ENCODE peak calls at places on chromosome 21, in ten cellular contexts. L, K, G, C, S, B, T, X, Y and M are unnamed samples.

GRCh38 chr21:34911360-34911759 is 137.7 kb downstream of the RUNX1 start:
- DNase-seq in L (no peak), T (no peak), X (no peak), B (peak; percentile 24), G (no peak), C (no peak), Y (no peak), S (peak; percentile 65), K (no peak), M (no peak)

GRCh38 chr21:16194851-16195251 is 465.1 kb downstream of the USP25 start:
- DNase-seq in C (no peak), G (no peak), S (no peak), L (no peak), Y (no peak), X (no peak), B (peak; percentile 65), K (no peak), T (no peak), M (no peak)

GRCh38 chr21:44695641-44696040 is 1.3 kb upstream of the KRTAP10-12 start:
- DNase-seq in T (no peak), K (no peak), X (no peak), G (no peak), Y (no peak), C (no peak), S (no peak), B (no peak), L (no peak), M (no peak)

GRCh38 chr21:34091607-34092006 is 18.2 kb downstream of the MRPS6 start:
- DNase-seq in C (no peak), T (no peak), L (no peak), Y (no peak), X (no peak), B (no peak), S (no peak), K (no peak), G (no peak), M (no peak)

GRCh38 chr21:28959367-28960099 is 33.1 kb downstream of the LTN1 start:
- DNase-seq in B (no peak), G (no peak), C (no peak), Y (no peak), T (no peak), K (peak; percentile 79), S (no peak), X (no peak), L (no peak), M (no peak)

GRCh38 chr21:39724944-39725343 is 20.0 kb upstream of the IGSF5 start:
- DNase-seq in S (no peak), T (no peak), L (no peak), B (no peak), X (no peak), Y (no peak), G (no peak), C (no peak), K (no peak), M (no peak)

GRCh38 chr21:35046880-35047229 is 2.2 kb downstream of the RUNX1 start:
- DNase-seq in L (no peak), X (no peak), T (no peak), G (no peak), Y (no peak), K (no peak), S (no peak), B (no peak), C (no peak), M (no peak)

GRCh38 chr21:41950941-41951408 is 2.8 kb downstream of the C2CD2 start:
- DNase-seq in B (no peak), T (no peak), X (no peak), C (peak; percentile 72), G (no peak), K (no peak), S (no peak), Y (no peak), L (no peak), M (peak; percentile 52)

GRCh38 chr21:45562401-45562800 is 20.2 kb upstream of the SLC19A1 start:
- DNase-seq in Y (peak; percentile 10), B (no peak), S (no peak), K (no peak), L (peak; percentile 33), X (peak; percentile 16), T (no peak), C (no peak), G (no peak), M (no peak)

GRCh38 chr21:45541221-45542039 is 810 bp downstream of the SLC19A1 start:
- DNase-seq in C (peak; percentile 53), L (peak; percentile 82), G (peak; percentile 83), X (peak; percentile 83), S (peak; percentile 62), Y (peak; percentile 52), K (no peak), B (peak; percentile 74), T (peak; percentile 77), M (peak; percentile 91)

GRCh38 chr21:14306143-14306907 is 76.6 kb downstream of the HSPA13 start:
- DNase-seq in C (no peak), X (no peak), Y (no peak), S (peak; percentile 55), B (peak; percentile 32), T (no peak), G (no peak), L (no peak), K (no peak), M (no peak)

GRCh38 chr21:31426235-31426797 is 82.3 kb upstream of the TIAM1 start:
- DNase-seq in G (no peak), X (no peak), B (no peak), S (no peak), Y (no peak), L (no peak), K (no peak), C (no peak), T (no peak), M (no peak)

GRCh38 chr21:17903029-17903806 is 84.1 kb upstream of the C21orf91 start:
- DNase-seq in Y (no peak), X (no peak), K (peak; percentile 32), T (no peak), G (no peak), B (peak; percentile 16), S (peak; percentile 51), C (no peak), L (no peak), M (no peak)

GRCh38 chr21:34996304-34997081 is 52.6 kb downstream of the RUNX1 start:
- DNase-seq in Y (no peak), L (no peak), C (no peak), K (peak; percentile 30), B (no peak), S (no peak), T (no peak), G (no peak), X (no peak), M (no peak)

GRCh38 chr21:35521293-35521692 is 472.2 kb upstream of the RUNX1 start:
- DNase-seq in B (no peak), L (no peak), X (no peak), G (no peak), T (no peak), C (no peak), S (no peak), Y (no peak), K (no peak), M (no peak)

GRCh38 chr21:14569026-14569425 is 22.9 kb upstream of the SAMSN1 start:
- DNase-seq in C (no peak), T (no peak), L (no peak), G (no peak), S (peak; percentile 17), X (no peak), B (no peak), K (no peak), Y (no peak), M (no peak)

GRCh38 chr21:26966978-26967913 is at the start of gene ADAMTS5:
- DNase-seq in X (peak; percentile 25), B (peak; percentile 35), L (peak; percentile 48), C (peak; percentile 69), T (peak; percentile 39), K (peak; percentile 66), Y (no peak), S (no peak), G (no peak), M (peak; percentile 93)

GRCh38 chr21:27566521-27566920 is 599.6 kb upstream of the ADAMTS5 start:
- DNase-seq in T (no peak), L (no peak), S (no peak), X (no peak), Y (no peak), G (no peak), C (no peak), K (no peak), B (no peak), M (no peak)

GRCh38 chr21:41947596-41948403 is 6.0 kb downstream of the C2CD2 start:
- DNase-seq in C (no peak), X (no peak), L (no peak), G (no peak), Y (no peak), S (no peak), T (no peak), B (peak; percentile 90), K (peak; percentile 27), M (peak; percentile 75)

GRCh38 chr21:37642493-37642892 is 273.8 kb downstream of the KCNJ6 start:
- DNase-seq in K (no peak), L (no peak), B (no peak), Y (no peak), S (no peak), G (no peak), X (no peak), T (no peak), C (no peak), M (no peak)

GRCh38 chr21:32524010-32524719 is 61.2 kb downstream of the TCP10L start:
- DNase-seq in K (peak; percentile 81), X (no peak), Y (no peak), T (no peak), S (no peak), C (no peak), B (no peak), G (no peak), L (no peak), M (no peak)

GRCh38 chr21:38170705-38171682 is 85.8 kb upstream of the KCNJ15 start:
- DNase-seq in T (no peak), X (peak; percentile 45), G (no peak), L (no peak), C (no peak), S (no peak), K (peak; percentile 27), B (no peak), Y (no peak), M (no peak)

GRCh38 chr21:44434936-44435635 is 20.2 kb upstream of the LRRC3 start:
- DNase-seq in G (no peak), S (no peak), Y (peak; percentile 7), C (peak; percentile 36), L (peak; percentile 36), B (no peak), X (no peak), K (no peak), T (no peak), M (peak; percentile 90)

GRCh38 chr21:26385721-26386120 is 187.4 kb downstream of the CYYR1 start:
- DNase-seq in K (no peak), C (no peak), T (no peak), X (no peak), L (no peak), G (no peak), B (no peak), Y (no peak), S (no peak), M (no peak)

GRCh38 chr21:45330075-45330781 is 42.5 kb upstream of the POFUT2 start:
- DNase-seq in Y (no peak), S (no peak), T (peak; percentile 71), C (no peak), K (peak; percentile 79), B (no peak), G (no peak), X (no peak), L (no peak), M (peak; percentile 94)

GRCh38 chr21:45248893-45249381 is 38.8 kb downstream of the POFUT2 start:
- DNase-seq in X (no peak), B (peak; percentile 66), C (peak; percentile 54), G (no peak), L (no peak), T (peak; percentile 23), S (no peak), Y (no peak), K (no peak), M (no peak)

GRCh38 chr21:42263591-42264131 is 44.7 kb downstream of the ABCG1 start:
- DNase-seq in B (no peak), C (no peak), K (no peak), L (no peak), G (no peak), S (no peak), X (no peak), T (no peak), Y (no peak), M (peak; percentile 75)

GRCh38 chr21:20419780-20420179 is 578.4 kb upstream of the NCAM2 start:
- DNase-seq in L (no peak), X (no peak), G (no peak), Y (no peak), S (no peak), K (no peak), B (no peak), C (no peak), T (no peak), M (no peak)